ENCODE peak calls at places on chromosome 3, in ten cellular contexts. Q, U, A, E, S, T, I, K, V and G are unnamed samples.

GRCh38 chr3:187889601-187890404 is 144.5 kb upstream of the BCL6 start:
- DNase-seq in I (no peak), S (no peak), K (no peak), A (no peak), T (no peak), U (no peak), V (peak; percentile 53), E (no peak), Q (no peak), G (no peak)

GRCh38 chr3:29668233-29668632 is 387.4 kb downstream of the RBMS3 start:
- DNase-seq in T (no peak), E (no peak), V (no peak), A (no peak), S (no peak), I (no peak), K (no peak), Q (no peak), U (no peak), G (no peak)

GRCh38 chr3:187736418-187736871 is 8.8 kb downstream of the BCL6 start:
- DNase-seq in S (no peak), A (no peak), U (peak; percentile 17), T (no peak), Q (peak; percentile 45), E (no peak), K (peak; percentile 64), I (no peak), V (peak; percentile 75), G (no peak)

GRCh38 chr3:136194409-136195257 is 1.5 kb downstream of the MSL2 start:
- DNase-seq in Q (peak; percentile 71), I (no peak), A (peak; percentile 32), E (no peak), T (peak; percentile 27), K (no peak), S (peak; percentile 36), V (no peak), U (peak; percentile 49), G (peak; percentile 63)

GRCh38 chr3:15102256-15102655 is 3.3 kb upstream of the RBSN start:
- DNase-seq in U (no peak), S (peak; percentile 84), K (no peak), V (no peak), I (peak; percentile 81), A (no peak), T (no peak), E (peak; percentile 86), Q (peak; percentile 82), G (no peak)

GRCh38 chr3:149535395-149535685 is 60.8 kb downstream of the TM4SF4 start:
- DNase-seq in T (no peak), E (no peak), U (no peak), S (no peak), I (no peak), A (no peak), K (no peak), Q (no peak), V (no peak), G (no peak)

GRCh38 chr3:48595526-48596121 is 495 bp upstream of the COL7A1 start:
- DNase-seq in I (peak; percentile 62), E (peak; percentile 83), V (peak; percentile 67), K (peak; percentile 77), T (peak; percentile 77), S (no peak), U (peak; percentile 20), A (peak; percentile 86), Q (no peak), G (no peak)

GRCh38 chr3:168073842-168074311 is 21.8 kb downstream of the GOLIM4 start:
- DNase-seq in U (no peak), K (no peak), Q (no peak), V (no peak), A (no peak), T (no peak), S (no peak), E (no peak), I (no peak), G (no peak)

GRCh38 chr3:66075281-66075680 is 36.6 kb upstream of the MAGI1 start:
- DNase-seq in T (no peak), K (peak; percentile 88), S (no peak), I (no peak), Q (no peak), E (no peak), V (peak; percentile 27), U (no peak), A (no peak), G (no peak)

GRCh38 chr3:116198087-116198486 is 247.2 kb downstream of the LSAMP start:
- DNase-seq in T (no peak), S (no peak), I (no peak), Q (no peak), V (peak; percentile 61), A (no peak), K (peak; percentile 67), E (no peak), U (no peak), G (no peak)

GRCh38 chr3:36364260-36364659 is 16.0 kb upstream of the STAC start:
- DNase-seq in K (no peak), Q (no peak), T (no peak), I (no peak), U (no peak), S (no peak), V (no peak), E (no peak), A (no peak), G (no peak)

GRCh38 chr3:16299746-16300145 is 34.7 kb downstream of the OXNAD1 start:
- DNase-seq in S (no peak), E (no peak), A (no peak), K (no peak), V (no peak), T (no peak), I (no peak), Q (no peak), U (no peak), G (no peak)

GRCh38 chr3:38454884-38455638 is 1.4 kb downstream of the ACVR2B start:
- DNase-seq in T (peak; percentile 89), S (peak; percentile 80), K (no peak), Q (peak; percentile 75), A (peak; percentile 88), U (peak; percentile 50), E (peak; percentile 85), I (peak; percentile 83), V (peak; percentile 53), G (peak; percentile 83)

GRCh38 chr3:71726106-71726505 is 904 bp upstream of the EIF4E3 start:
- DNase-seq in V (no peak), U (no peak), Q (no peak), S (no peak), A (no peak), I (no peak), T (no peak), E (no peak), K (no peak), G (peak; percentile 67)

GRCh38 chr3:115204470-115204869 is 57.4 kb upstream of the ZBTB20 start:
- DNase-seq in U (no peak), Q (no peak), T (no peak), E (no peak), A (no peak), V (no peak), I (no peak), K (no peak), S (no peak), G (no peak)

GRCh38 chr3:103126111-103126510 is 691.3 kb downstream of the ZPLD1 start:
- DNase-seq in T (no peak), A (no peak), Q (no peak), V (no peak), K (no peak), S (no peak), U (no peak), I (no peak), E (no peak), G (no peak)

DNA sequence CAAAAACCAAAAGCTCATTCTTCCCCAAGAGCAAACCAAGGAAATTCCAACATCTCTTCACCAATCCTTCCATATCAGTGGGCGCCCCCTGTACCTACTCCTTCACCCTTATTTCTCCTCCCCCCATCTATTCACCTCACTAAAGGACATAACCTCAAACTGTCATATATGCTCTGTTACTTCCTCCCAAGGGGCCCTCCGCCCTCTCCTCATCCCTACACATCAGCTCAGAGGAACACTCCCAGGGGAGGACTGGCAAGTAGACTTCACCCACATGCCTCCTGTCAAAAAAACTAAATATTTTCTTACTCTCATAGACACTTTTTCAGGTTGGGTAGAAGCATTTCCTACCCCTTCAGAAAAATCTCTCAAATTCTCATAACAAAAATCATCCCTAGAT is 2.4 kb upstream of the AADAC start:
- DNase-seq in E (no peak), U (no peak), I (no peak), V (no peak), A (no peak), Q (no peak), T (no peak), K (no peak), S (no peak), G (no peak)
- H3K4me1 ChIP-seq in E (no peaks in the 10 kb centered on the region), U (no peaks in the 10 kb centered on the region), I (no peaks in the 10 kb centered on the region), V (no peaks in the 10 kb centered on the region), A (no peaks in the 10 kb centered on the region), Q (peaks cover 7% of the 10 kb centered on the region), T (no peaks in the 10 kb centered on the region), K (no peaks in the 10 kb centered on the region), S (no peaks in the 10 kb centered on the region), G (no peaks in the 10 kb centered on the region)

GRCh38 chr3:43838877-43839276 is 148.1 kb downstream of the ABHD5 start:
- DNase-seq in U (no peak), V (no peak), Q (no peak), S (no peak), A (no peak), E (no peak), K (no peak), T (no peak), I (no peak), G (no peak)
- TF ChIP-seq CTCF in U (no peak), V (no peak), Q (no peak), S (no peak), A (peak; percentile 26), E (no peak), K (no peak), T (no peak), I (no peak), G (no peak)

GRCh38 chr3:138325990-138326389 is 3.7 kb downstream of the NME9 start:
- DNase-seq in U (no peak), I (no peak), V (no peak), E (no peak), T (no peak), Q (no peak), A (no peak), K (no peak), S (no peak), G (no peak)
- H3K4me1 ChIP-seq in U (peaks cover 25% of the 10 kb centered on the region), I (peaks cover 6% of the 10 kb centered on the region), V (no peaks in the 10 kb centered on the region), E (no peaks in the 10 kb centered on the region), T (no peaks in the 10 kb centered on the region), Q (peaks cover 9% of the 10 kb centered on the region), A (peaks cover 6% of the 10 kb centered on the region), K (peaks cover 7% of the 10 kb centered on the region), S (peaks cover 25% of the 10 kb centered on the region), G (peaks cover 10% of the 10 kb centered on the region)

DNA sequence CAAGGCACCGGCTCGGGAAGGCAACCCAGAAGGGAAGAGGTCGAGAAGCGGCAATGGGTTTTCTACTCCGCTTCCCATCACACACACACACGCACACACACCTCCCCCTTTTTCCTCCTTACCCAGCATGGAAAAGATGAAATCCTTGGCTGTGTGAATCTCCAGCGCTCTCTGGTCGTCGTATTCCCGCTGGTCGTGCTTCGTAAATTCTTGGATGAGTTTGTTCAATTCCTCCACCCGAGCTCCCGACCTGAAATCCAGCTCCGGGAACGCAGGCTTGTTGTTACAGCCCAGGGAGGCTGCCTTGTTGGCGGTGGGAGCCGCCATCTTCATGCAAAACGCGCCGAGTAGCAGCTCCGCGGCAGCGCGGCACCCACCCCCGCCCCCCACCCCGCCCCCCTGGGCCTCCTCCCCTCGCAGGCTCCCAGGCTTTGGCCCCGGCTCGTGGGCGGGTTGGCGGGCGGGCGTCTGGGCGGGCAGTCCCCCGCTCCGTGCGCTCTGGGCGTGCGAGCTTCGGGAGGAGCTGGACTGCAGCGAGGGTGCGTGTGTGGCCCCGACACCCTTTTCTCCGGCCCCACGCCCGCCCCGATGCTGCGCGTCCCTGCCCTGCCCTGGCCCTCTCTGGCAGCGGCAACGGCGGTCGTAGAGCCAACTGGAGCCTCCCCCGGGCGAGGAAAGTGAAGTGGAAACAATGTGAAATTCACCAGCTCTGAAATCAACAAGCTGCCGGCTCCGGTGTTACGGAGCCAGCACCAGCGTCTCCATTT is at the start of gene MB21D2:
- DNase-seq in E (peak; percentile 87), U (peak; percentile 89), T (peak; percentile 86), V (peak; percentile 93), I (peak; percentile 86), A (peak; percentile 90), K (peak; percentile 73), Q (peak; percentile 75), S (peak; percentile 82), G (peak; percentile 89)
- TF ChIP-seq CTCF in E (peak; percentile 20), U (no peak), T (no peak), V (peak; percentile 19), I (no peak), A (no peak), K (no peak), Q (no peak), S (peak; percentile 49), G (no peak)